ENCODE peak calls at places on chromosomes 11 and 22, in four cellular contexts. One of them, this sample, is unnamed.

GRCh38 chr11:86660011-86660595 is 12.3 kb downstream of the ME3 start:
- DNase-seq in IMR-90: peak; percentile 77
- DNase-seq in ovary: no peak
- DNase-seq in tibial nerve: no peak
- DNase-seq in this sample: no peak

GRCh38 chr11:35043933-35044332 is 95.0 kb upstream of the CD44 start:
- DNase-seq in IMR-90: no peak
- DNase-seq in ovary: no peak
- DNase-seq in tibial nerve: no peak
- DNase-seq in this sample: no peak

GRCh38 chr11:119828011-119828410 is 99.0 kb upstream of the NECTIN1 start:
- DNase-seq in IMR-90: no peak
- DNase-seq in ovary: no peak
- DNase-seq in tibial nerve: no peak
- DNase-seq in this sample: no peak

GRCh38 chr11:32121012-32121411 is 30.1 kb downstream of the RCN1 start:
- DNase-seq in IMR-90: no peak
- DNase-seq in ovary: no peak
- DNase-seq in tibial nerve: no peak
- DNase-seq in this sample: no peak

GRCh38 chr11:110123003-110123402 is 29.8 kb downstream of the ZC3H12C start:
- DNase-seq in IMR-90: peak; percentile 79
- DNase-seq in ovary: no peak
- DNase-seq in tibial nerve: no peak
- DNase-seq in this sample: no peak

GRCh38 chr11:45886816-45887520 is 1.5 kb downstream of the MAPK8IP1 start:
- DNase-seq in IMR-90: no peak
- DNase-seq in ovary: no peak
- DNase-seq in tibial nerve: no peak
- DNase-seq in this sample: no peak

GRCh38 chr22:17781319-17782031 is 7.2 kb upstream of the BID start:
- DNase-seq in IMR-90: peak; percentile 94
- DNase-seq in ovary: no peak
- DNase-seq in tibial nerve: no peak
- DNase-seq in this sample: no peak

GRCh38 chr11:75422248-75423231 is 10.5 kb downstream of the KLHL35 start:
- DNase-seq in IMR-90: peak; percentile 20
- DNase-seq in ovary: no peak
- DNase-seq in tibial nerve: no peak
- DNase-seq in this sample: peak; percentile 62

GRCh38 chr11:84788220-84788619 is 838.9 kb downstream of the DLG2 start:
- DNase-seq in IMR-90: no peak
- DNase-seq in ovary: no peak
- DNase-seq in tibial nerve: no peak
- DNase-seq in this sample: no peak

GRCh38 chr11:75142714-75143419 is 8.0 kb upstream of the SLCO2B1 start:
- DNase-seq in IMR-90: peak; percentile 95
- DNase-seq in ovary: peak; percentile 42
- DNase-seq in tibial nerve: peak; percentile 65
- DNase-seq in this sample: peak; percentile 87

GRCh38 chr11:96219981-96220623 is 122.9 kb downstream of the MAML2 start:
- DNase-seq in IMR-90: peak; percentile 62
- DNase-seq in ovary: no peak
- DNase-seq in tibial nerve: no peak
- DNase-seq in this sample: no peak

GRCh38 chr11:130689222-130689908 is 226.9 kb downstream of the SNX19 start:
- DNase-seq in IMR-90: no peak
- DNase-seq in ovary: no peak
- DNase-seq in tibial nerve: no peak
- DNase-seq in this sample: no peak

GRCh38 chr11:111911563-111912401 is at the start of gene CRYAB:
- DNase-seq in IMR-90: peak; percentile 82
- DNase-seq in ovary: peak; percentile 82
- DNase-seq in tibial nerve: peak; percentile 86
- DNase-seq in this sample: no peak
- H3K27ac ChIP-seq in IMR-90: peak within 1 kb of the TSS; percentile 78
- H3K27ac ChIP-seq in ovary: peak within 1 kb of the TSS; percentile 94
- H3K27ac ChIP-seq in tibial nerve: peak within 1 kb of the TSS; percentile 97
- H3K27ac ChIP-seq in this sample: peak within 1 kb of the TSS; percentile 76

GRCh38 chr11:64884019-64884418 is 5.6 kb upstream of the EHD1 start:
- DNase-seq in IMR-90: no peak
- DNase-seq in ovary: no peak
- DNase-seq in tibial nerve: no peak
- DNase-seq in this sample: peak; percentile 69

GRCh38 chr11:64883575-64883974 is 5.2 kb upstream of the EHD1 start:
- DNase-seq in IMR-90: no peak
- DNase-seq in ovary: no peak
- DNase-seq in tibial nerve: no peak
- DNase-seq in this sample: peak; percentile 71

GRCh38 chr11:64887234-64887756 is 8.9 kb upstream of the EHD1 start:
- DNase-seq in IMR-90: no peak
- DNase-seq in ovary: no peak
- DNase-seq in tibial nerve: no peak
- DNase-seq in this sample: no peak

GRCh38 chr11:64887757-64888405 is 9.5 kb upstream of the EHD1 start:
- DNase-seq in IMR-90: no peak
- DNase-seq in ovary: peak; percentile 84
- DNase-seq in tibial nerve: peak; percentile 68
- DNase-seq in this sample: peak; percentile 98

DNA sequence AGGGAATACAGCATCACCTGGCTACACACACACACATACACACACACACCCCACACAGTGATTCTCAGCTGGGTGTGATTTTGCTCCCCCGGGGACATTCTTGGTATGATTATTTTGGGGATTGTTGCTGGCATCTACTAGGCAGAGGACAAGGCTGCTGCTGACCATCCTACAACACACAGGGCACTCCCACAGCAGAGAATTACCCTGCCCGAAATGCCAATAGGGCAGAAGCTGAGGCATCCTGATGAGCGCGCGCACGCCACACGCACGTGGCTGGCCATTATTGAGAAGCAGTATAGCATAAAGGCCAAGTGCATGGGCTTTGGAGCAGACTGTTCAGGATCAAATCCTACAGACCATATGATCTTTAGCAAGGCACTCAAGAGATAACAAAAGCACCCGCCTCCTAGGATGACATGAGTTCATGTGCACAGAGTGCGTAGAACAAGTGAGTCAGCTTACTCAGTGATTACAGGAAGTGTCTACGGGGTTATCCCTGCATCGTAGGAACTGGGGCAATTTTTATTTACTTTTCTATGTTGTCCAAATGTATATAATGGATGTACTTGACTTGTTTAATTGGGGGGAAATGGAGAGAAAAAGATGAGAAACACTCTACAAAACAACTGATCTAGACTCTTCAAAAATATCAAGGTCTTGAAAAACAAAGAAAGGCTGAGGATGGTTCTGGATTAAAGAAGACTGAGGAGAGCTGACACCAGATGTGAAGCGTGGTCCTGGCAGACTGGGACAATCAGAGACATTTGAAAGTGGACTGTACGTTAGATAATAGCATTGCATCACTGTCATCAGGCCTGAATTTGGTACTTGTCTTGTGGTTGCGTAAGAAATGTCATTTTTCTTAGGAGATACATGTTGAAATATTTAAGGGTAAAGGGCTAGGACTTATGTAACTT is 7.2 kb upstream of the EHD1 start:
- DNase-seq in IMR-90: peak; percentile 94
- DNase-seq in ovary: no peak
- DNase-seq in tibial nerve: no peak
- DNase-seq in this sample: peak; percentile 73
- TF ChIP-seq POLR2A in IMR-90: no peak
- TF ChIP-seq POLR2A in ovary: no peak
- TF ChIP-seq POLR2A in tibial nerve: no peak
- TF ChIP-seq POLR2A in this sample: no peak

GRCh38 chr11:1337647-1338007 is 28.2 kb upstream of the TOLLIP start:
- DNase-seq in IMR-90: no peak
- DNase-seq in ovary: no peak
- DNase-seq in tibial nerve: no peak
- DNase-seq in this sample: no peak

GRCh38 chr11:1335264-1335810 is 25.9 kb upstream of the TOLLIP start:
- DNase-seq in IMR-90: no peak
- DNase-seq in ovary: no peak
- DNase-seq in tibial nerve: no peak
- DNase-seq in this sample: peak; percentile 80

GRCh38 chr11:1333860-1334259 is 24.4 kb upstream of the TOLLIP start:
- DNase-seq in IMR-90: no peak
- DNase-seq in ovary: no peak
- DNase-seq in tibial nerve: no peak
- DNase-seq in this sample: peak; percentile 72

GRCh38 chr11:1336836-1337646 is 27.6 kb upstream of the TOLLIP start:
- DNase-seq in IMR-90: no peak
- DNase-seq in ovary: peak; percentile 78
- DNase-seq in tibial nerve: peak; percentile 7
- DNase-seq in this sample: peak; percentile 93

GRCh38 chr11:1335811-1336761 is 26.7 kb upstream of the TOLLIP start:
- DNase-seq in IMR-90: peak; percentile 71
- DNase-seq in ovary: peak; percentile 75
- DNase-seq in tibial nerve: peak; percentile 86
- DNase-seq in this sample: peak; percentile 92
- H3K27ac ChIP-seq in IMR-90: peak overlapping the region; percentile 75
- H3K27ac ChIP-seq in ovary: no peak overlapping the region
- H3K27ac ChIP-seq in tibial nerve: peak overlapping the region; percentile 63
- H3K27ac ChIP-seq in this sample: peak overlapping the region; percentile 58

GRCh38 chr11:121932646-121933185 is 183.3 kb downstream of the BLID start:
- DNase-seq in IMR-90: no peak
- DNase-seq in ovary: no peak
- DNase-seq in tibial nerve: no peak
- DNase-seq in this sample: no peak

GRCh38 chr11:121933294-121933693 is 182.7 kb downstream of the BLID start:
- DNase-seq in IMR-90: no peak
- DNase-seq in ovary: no peak
- DNase-seq in tibial nerve: no peak
- DNase-seq in this sample: no peak

GRCh38 chr11:121931121-121931520 is 184.9 kb downstream of the BLID start:
- DNase-seq in IMR-90: no peak
- DNase-seq in ovary: no peak
- DNase-seq in tibial nerve: no peak
- DNase-seq in this sample: no peak

GRCh38 chr11:121930004-121930965 is 185.7 kb downstream of the BLID start:
- DNase-seq in IMR-90: peak; percentile 13
- DNase-seq in ovary: no peak
- DNase-seq in tibial nerve: no peak
- DNase-seq in this sample: no peak

GRCh38 chr11:121931748-121932352 is 184.2 kb downstream of the BLID start:
- DNase-seq in IMR-90: peak; percentile 7
- DNase-seq in ovary: no peak
- DNase-seq in tibial nerve: no peak
- DNase-seq in this sample: no peak
- TF ChIP-seq POLR2A in IMR-90: no peak
- TF ChIP-seq POLR2A in ovary: no peak
- TF ChIP-seq POLR2A in tibial nerve: no peak
- TF ChIP-seq POLR2A in this sample: no peak

GRCh38 chr11:128040603-128041002 is 546.8 kb downstream of the ETS1 start:
- DNase-seq in IMR-90: no peak
- DNase-seq in ovary: no peak
- DNase-seq in tibial nerve: no peak
- DNase-seq in this sample: no peak

GRCh38 chr11:128042290-128042751 is 545.0 kb downstream of the ETS1 start:
- DNase-seq in IMR-90: no peak
- DNase-seq in ovary: no peak
- DNase-seq in tibial nerve: no peak
- DNase-seq in this sample: no peak

GRCh38 chr11:128036006-128036405 is 551.4 kb downstream of the ETS1 start:
- DNase-seq in IMR-90: no peak
- DNase-seq in ovary: no peak
- DNase-seq in tibial nerve: no peak
- DNase-seq in this sample: no peak

GRCh38 chr11:128036556-128037093 is 550.7 kb downstream of the ETS1 start:
- DNase-seq in IMR-90: peak; percentile 35
- DNase-seq in ovary: no peak
- DNase-seq in tibial nerve: no peak
- DNase-seq in this sample: no peak

DNA sequence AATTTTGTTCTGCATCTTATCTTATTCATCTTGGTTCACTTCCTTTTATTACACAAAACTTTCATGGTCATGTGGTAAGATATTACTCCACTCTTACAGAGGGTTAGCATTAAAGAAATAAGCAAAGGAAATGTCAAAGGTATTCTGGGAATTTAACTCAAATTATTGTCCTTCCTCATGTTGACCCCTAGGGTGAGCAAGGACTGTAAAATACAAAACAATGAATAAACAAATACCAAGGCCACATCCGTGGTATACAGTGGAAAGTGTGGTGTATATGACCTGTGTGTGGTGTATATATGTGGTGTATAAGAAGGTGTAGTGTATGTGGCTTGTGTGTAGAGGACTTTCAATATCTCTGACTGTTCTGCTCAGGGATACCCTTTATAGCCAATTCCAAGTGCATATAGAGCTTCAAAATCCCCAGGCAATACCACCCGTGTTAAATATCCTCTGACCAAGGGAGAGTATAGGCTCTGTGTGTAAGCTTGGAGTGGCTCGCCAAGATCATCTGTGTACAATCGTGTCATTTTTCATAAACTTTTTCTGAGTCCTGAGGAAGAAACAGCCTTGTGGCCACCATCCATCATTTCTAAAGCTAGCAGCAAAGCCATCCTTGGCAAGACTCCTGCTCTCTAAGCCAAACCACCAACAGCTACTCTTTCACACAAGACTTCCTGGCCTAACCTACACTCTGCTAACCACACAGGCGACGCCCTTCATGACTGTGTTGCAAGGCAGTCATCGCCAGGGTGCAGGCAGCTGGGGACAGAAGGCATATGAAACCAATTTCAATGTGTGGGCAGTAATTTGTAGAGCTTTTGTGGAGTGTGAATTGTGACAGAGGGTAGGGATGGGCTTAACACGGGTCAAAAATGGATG is 548.0 kb downstream of the ETS1 start:
- DNase-seq in IMR-90: peak; percentile 82
- DNase-seq in ovary: no peak
- DNase-seq in tibial nerve: peak; percentile 33
- DNase-seq in this sample: peak; percentile 91
- H3K27ac ChIP-seq in IMR-90: no peak overlapping the region
- H3K27ac ChIP-seq in ovary: no peak overlapping the region
- H3K27ac ChIP-seq in tibial nerve: no peak overlapping the region
- H3K27ac ChIP-seq in this sample: peak overlapping the region; percentile 74

This sample was measured in spleen.